ENCODE peak calls at places on chromosomes 13 and 19, in seven cellular contexts. H, C, I, G, K, D and N are unnamed samples.

GRCh38 chr19:782195-783043 is 14.8 kb upstream of the PTBP1 start:
- DNase-seq in H (no peak), K (no peak), D (peak), C (no peak), G (peak), I (peak), N (no peak)

GRCh38 chr13:93476175-93476574 is 249.6 kb downstream of the GPC6 start:
- DNase-seq in D (peak), G (no peak), K (no peak), H (no peak), C (peak), I (peak), N (no peak)

GRCh38 chr13:77891486-77891885 is 27.1 kb downstream of the EDNRB start:
- DNase-seq in I (no peak), D (no peak), H (no peak), C (no peak), G (no peak), K (no peak), N (no peak)

GRCh38 chr13:75372517-75372916 is 109.5 kb downstream of the TBC1D4 start:
- DNase-seq in H (no peak), G (peak), K (no peak), C (no peak), I (peak), D (peak), N (no peak)

GRCh38 chr13:111295896-111296295 is 24.5 kb upstream of the TEX29 start:
- DNase-seq in G (no peak), K (no peak), C (no peak), H (no peak), I (no peak), D (no peak), N (no peak)

GRCh38 chr13:101520672-101521071 is 68.2 kb downstream of the ITGBL1 start:
- DNase-seq in I (peak), G (peak), H (no peak), K (no peak), C (peak), D (peak), N (no peak)

GRCh38 chr19:7645656-7646425 is 8.9 kb downstream of the STXBP2 start:
- DNase-seq in C (no peak), H (no peak), K (no peak), D (no peak), I (no peak), G (no peak), N (no peak)

GRCh38 chr13:111919286-111919685 is 147.7 kb upstream of the SOX1 start:
- DNase-seq in C (no peak), K (peak), D (no peak), H (no peak), I (no peak), G (no peak), N (no peak)

GRCh38 chr13:30647420-30647819 is 29.7 kb downstream of the USPL1 start:
- DNase-seq in D (no peak), G (no peak), K (no peak), C (no peak), I (no peak), H (no peak), N (no peak)

GRCh38 chr13:50358221-50358620 is 343.0 kb downstream of the KCNRG start:
- DNase-seq in G (peak), K (no peak), H (no peak), C (no peak), I (peak), D (no peak), N (no peak)

GRCh38 chr19:18591735-18592385 is 3.3 kb downstream of the REX1BD start:
- DNase-seq in C (no peak), K (no peak), D (no peak), H (no peak), G (no peak), I (no peak), N (no peak)

GRCh38 chr19:12668937-12669271 is 2.3 kb downstream of the WDR83 start:
- DNase-seq in G (no peak), H (peak), C (no peak), K (no peak), D (peak), I (peak), N (no peak)

GRCh38 chr19:28155265-28155664 is 1057.7 kb downstream of the UQCRFS1 start:
- DNase-seq in H (no peak), C (no peak), D (no peak), K (no peak), G (no peak), I (no peak), N (no peak)

GRCh38 chr13:51243832-51244231 is 21.6 kb downstream of the FAM124A start:
- DNase-seq in D (no peak), G (no peak), H (no peak), C (no peak), K (no peak), I (no peak), N (no peak)

GRCh38 chr13:97726664-97727235 is 226.7 kb upstream of the IPO5 start:
- DNase-seq in C (peak), D (peak), I (peak), G (no peak), K (no peak), H (no peak), N (no peak)

GRCh38 chr13:71772376-71772775 is 94.6 kb downstream of the DACH1 start:
- DNase-seq in K (no peak), C (no peak), I (no peak), H (no peak), D (no peak), G (no peak), N (no peak)

GRCh38 chr13:31898383-31899071 is 133.0 kb upstream of the FRY start:
- DNase-seq in G (no peak), I (no peak), H (no peak), C (no peak), K (no peak), D (no peak), N (no peak)

GRCh38 chr13:35927554-35927953 is 203.6 kb downstream of the DCLK1 start:
- DNase-seq in G (peak), D (peak), C (no peak), I (peak), K (no peak), H (no peak), N (no peak)

GRCh38 chr19:15464394-15465385 is at the start of gene RASAL3:
- DNase-seq in H (peak), G (no peak), C (no peak), D (peak), K (peak), I (peak), N (no peak)

GRCh38 chr19:30059741-30060140 is 117.7 kb downstream of the URI1 start:
- DNase-seq in I (no peak), D (no peak), C (no peak), G (no peak), H (no peak), K (no peak), N (no peak)

GRCh38 chr19:8481191-8481590 is 21.2 kb downstream of the PRAM1 start:
- DNase-seq in I (no peak), D (no peak), H (no peak), K (no peak), G (no peak), C (no peak), N (no peak)

GRCh38 chr19:17035842-17036424 is 9.3 kb upstream of the CPAMD8 start:
- DNase-seq in H (no peak), I (no peak), G (no peak), D (no peak), C (no peak), K (peak), N (peak)

GRCh38 chr19:367561-367960 is 23.0 kb upstream of the MIER2 start:
- DNase-seq in G (no peak), C (no peak), H (no peak), I (no peak), D (no peak), K (no peak), N (no peak)

GRCh38 chr13:104382941-104383340 is 1316.7 kb upstream of the SLC10A2 start:
- DNase-seq in D (peak), H (no peak), I (peak), C (peak), K (no peak), G (no peak), N (no peak)

GRCh38 chr19:51188227-51188559 is 36.7 kb upstream of the CD33 start:
- DNase-seq in C (no peak), K (no peak), D (no peak), G (no peak), H (no peak), I (no peak), N (no peak)

GRCh38 chr13:34162545-34162936 is 344.6 kb downstream of the RFC3 start:
- DNase-seq in G (no peak), K (no peak), C (no peak), I (no peak), H (no peak), D (peak), N (no peak)

GRCh38 chr13:110885966-110886365 is 28.9 kb downstream of the ANKRD10 start:
- DNase-seq in D (no peak), K (no peak), C (no peak), H (no peak), G (no peak), I (no peak), N (no peak)

GRCh38 chr13:19781526-19781925 is 1.2 kb downstream of the PSPC1 start:
- DNase-seq in G (peak), H (no peak), D (no peak), K (no peak), C (no peak), I (peak), N (no peak)

GRCh38 chr19:48230555-48231129 is 25.1 kb downstream of the CARD8 start:
- DNase-seq in H (peak), G (no peak), K (no peak), C (no peak), I (no peak), D (no peak), N (no peak)

GRCh38 chr19:4375620-4376228 is 24.6 kb downstream of the SH3GL1 start:
- DNase-seq in C (peak), I (peak), G (peak), D (peak), K (no peak), H (no peak), N (no peak)

GRCh38 chr13:49502954-49503353 is 7.2 kb downstream of the PHF11 start:
- DNase-seq in H (no peak), I (peak), G (peak), K (no peak), C (no peak), D (peak), N (no peak)

GRCh38 chr19:29497686-29498436 is 27.9 kb upstream of the VSTM2B start:
- DNase-seq in G (no peak), D (no peak), H (no peak), I (no peak), K (peak), C (no peak), N (no peak)

GRCh38 chr13:74306496-74306895 is 172.3 kb upstream of the KLF12 start:
- DNase-seq in H (no peak), G (peak), D (peak), C (no peak), K (no peak), I (peak), N (no peak)

GRCh38 chr19:2551172-2551863 is 75.4 kb downstream of the GADD45B start:
- DNase-seq in H (no peak), C (no peak), K (no peak), I (no peak), D (no peak), G (no peak), N (no peak)

GRCh38 chr19:33811246-33811645 is 14.6 kb downstream of the KCTD15 start:
- DNase-seq in H (no peak), D (no peak), C (no peak), I (no peak), G (no peak), K (no peak), N (no peak)

GRCh38 chr19:36916991-36917390 is 859 bp downstream of the ZNF568 start:
- DNase-seq in K (no peak), I (peak), H (no peak), C (peak), D (peak), G (no peak), N (no peak)

GRCh38 chr19:20558011-20558410 is 7.6 kb downstream of the ZNF737 start:
- DNase-seq in G (no peak), C (no peak), K (no peak), H (no peak), I (no peak), D (no peak), N (no peak)

GRCh38 chr13:110466261-110466660 is 95.3 kb downstream of the RAB20 start:
- DNase-seq in I (no peak), G (no peak), C (no peak), H (no peak), K (no peak), D (no peak), N (no peak)

GRCh38 chr13:30157616-30157993 is 149.7 kb downstream of the KATNAL1 start:
- DNase-seq in K (no peak), C (no peak), H (no peak), D (no peak), G (no peak), I (no peak), N (no peak)

GRCh38 chr19:49570138-49570856 is 10.1 kb downstream of the NOSIP start:
- DNase-seq in H (peak), I (peak), D (peak), K (no peak), G (peak), C (no peak), N (peak)
- H3K4me3 ChIP-seq in H (no peak), I (no peak), D (peak), K (no peak), G (no peak), C (no peak), N (no peak)

GRCh38 chr19:10758978-10759377 is 41.1 kb downstream of the DNM2 start:
- DNase-seq in D (no peak), C (no peak), H (no peak), I (no peak), K (no peak), G (no peak), N (no peak)
- H3K4me3 ChIP-seq in D (no peak), C (no peak), H (peak), I (no peak), K (no peak), G (no peak), N (no peak)

GRCh38 chr19:45403781-45404556 is 900 bp downstream of the PPP1R13L start:
- DNase-seq in G (peak), C (no peak), I (peak), H (peak), D (peak), K (peak), N (no peak)
- H3K4me3 ChIP-seq in G (peak), C (peak), I (peak), H (peak), D (peak), K (peak), N (peak)

DNA sequence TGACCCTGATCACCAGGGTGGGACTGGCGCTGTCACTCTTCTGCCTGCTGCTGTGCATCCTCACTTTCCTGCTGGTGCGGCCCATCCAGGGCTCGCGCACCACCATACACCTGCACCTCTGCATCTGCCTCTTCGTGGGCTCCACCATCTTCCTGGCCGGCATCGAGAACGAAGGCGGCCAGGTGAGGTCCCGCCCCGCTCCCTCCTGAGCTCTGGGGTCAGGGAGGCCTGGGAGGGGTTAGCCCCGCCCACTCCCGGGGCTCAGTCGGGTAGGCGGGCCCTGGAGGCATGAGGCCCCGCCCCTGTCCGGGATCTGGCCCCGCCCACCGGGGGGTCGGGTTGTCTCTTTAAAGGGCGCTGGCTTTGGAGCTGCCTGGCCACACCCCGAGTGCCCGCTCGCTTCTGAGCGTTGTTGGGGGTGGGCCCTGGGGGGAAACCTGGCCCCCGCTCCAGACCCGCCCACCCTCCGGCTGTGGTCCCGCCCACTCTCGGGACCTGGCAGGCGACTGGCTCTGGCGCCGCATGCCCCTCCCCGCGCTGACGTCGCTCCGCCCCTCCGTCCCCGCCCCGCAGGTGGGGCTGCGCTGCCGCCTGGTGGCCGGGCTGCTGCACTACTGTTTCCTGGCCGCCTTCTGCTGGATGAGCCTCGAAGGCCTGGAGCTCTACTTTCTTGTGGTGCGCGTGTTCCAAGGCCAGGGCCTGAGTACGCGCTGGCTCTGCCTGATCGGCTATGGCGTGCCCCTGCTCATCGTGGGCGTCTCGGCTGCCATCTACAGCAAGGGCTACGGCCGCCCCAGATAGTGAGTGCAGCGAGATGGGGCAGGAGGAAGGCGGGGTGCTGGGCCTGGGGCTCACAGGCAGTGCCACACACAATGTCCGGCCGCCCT is 13.1 kb downstream of the DDX39A start:
- DNase-seq in C (peak), G (peak), I (peak), D (peak), K (peak), H (peak), N (peak)
- H3K4me3 ChIP-seq in C (peak), G (peak), I (no peak), D (no peak), K (no peak), H (no peak), N (no peak)

DNA sequence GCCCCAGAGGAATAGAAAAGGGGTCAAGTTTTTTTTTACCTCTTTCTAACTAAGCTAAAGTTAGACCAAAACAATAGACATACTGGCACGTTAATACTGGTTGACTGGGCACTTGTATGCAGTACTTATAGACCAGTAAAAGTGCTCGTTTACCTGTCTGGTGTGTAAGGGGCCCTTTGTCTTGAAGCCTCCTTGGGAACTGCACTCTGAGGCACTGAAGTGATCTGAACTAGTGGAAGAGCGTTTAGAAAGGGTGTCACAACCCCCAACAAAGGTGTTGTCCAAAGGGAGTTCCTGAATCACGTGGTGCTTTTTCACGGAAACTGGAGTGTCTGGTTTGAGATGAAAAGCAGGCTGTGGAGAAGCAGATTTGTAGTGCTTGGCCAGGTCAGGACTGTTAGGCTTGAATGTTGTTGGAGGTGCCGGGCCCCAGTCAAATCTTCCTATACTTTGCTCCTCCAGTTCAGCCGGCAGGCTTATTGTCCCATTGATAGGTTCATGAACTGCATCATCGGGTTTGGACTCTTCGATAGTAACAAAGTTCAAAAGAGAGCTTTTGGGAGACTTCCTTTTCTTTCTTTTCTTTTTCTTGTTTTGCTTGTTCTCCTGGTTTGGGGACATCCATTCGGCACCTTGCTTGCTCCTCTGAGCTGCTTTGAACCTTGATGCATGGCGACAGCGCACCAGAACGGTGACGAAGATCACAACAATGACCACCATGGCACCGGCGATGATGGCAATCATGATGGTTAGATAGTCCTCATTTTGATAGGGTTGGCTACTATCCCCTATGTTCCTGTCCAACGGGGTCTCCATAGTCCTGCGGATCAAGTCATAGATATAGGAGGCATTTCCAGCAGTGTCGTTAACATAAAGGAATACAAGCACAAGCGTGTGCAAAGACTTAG is 4.6 kb downstream of the PCDH9 start:
- DNase-seq in K (peak), I (no peak), G (no peak), C (no peak), D (no peak), H (no peak), N (no peak)
- H3K4me3 ChIP-seq in K (no peak), I (no peak), G (no peak), C (peak), D (no peak), H (no peak), N (no peak)